ENCODE peak calls at places on chromosomes 13 and 19, in four cellular contexts. V is GM12878, D is HepG2, A is K562. N is an unnamed sample.

GRCh38 chr13:76822691-76823267 is 63.4 kb downstream of the KCTD12 start:
- DNase-seq in V (no peak), D (no peak), A (no peak), N (no peak)

GRCh38 chr13:21675095-21676007 is 4.5 kb downstream of the FGF9 start:
- DNase-seq in V (no peak), D (no peak), A (no peak), N (peak; percentile 57)

GRCh38 chr19:1577929-1578618 is 9.9 kb upstream of the MEX3D start:
- DNase-seq in V (no peak), D (no peak), A (no peak), N (no peak)

GRCh38 chr19:42175952-42176648 is 41.4 kb downstream of the DEDD2 start:
- DNase-seq in V (no peak), D (no peak), A (no peak), N (peak; percentile 42)

GRCh38 chr13:101258071-101258470 is 158.2 kb downstream of the NALCN start:
- DNase-seq in V (peak; percentile 66), D (peak; percentile 9), A (peak; percentile 3), N (peak; percentile 21)

GRCh38 chr19:22532388-22533310 is 101.5 kb upstream of the ZNF492 start:
- DNase-seq in V (no peak), D (no peak), A (no peak), N (no peak)

GRCh38 chr13:22703601-22704209 is 477.1 kb upstream of the SGCG start:
- DNase-seq in V (no peak), D (no peak), A (no peak), N (no peak)

GRCh38 chr19:51131780-51132680 is 7.3 kb downstream of the SIGLEC9 start:
- DNase-seq in V (no peak), D (no peak), A (peak; percentile 67), N (no peak)

GRCh38 chr13:98200211-98200878 is 23.3 kb upstream of the RNF113B start:
- DNase-seq in V (no peak), D (no peak), A (no peak), N (no peak)

GRCh38 chr19:42075364-42075615 is 676 bp upstream of the ZNF574 start:
- DNase-seq in V (no peak), D (no peak), A (no peak), N (no peak)

GRCh38 chr13:36310417-36311108 is 12.9 kb upstream of the CCDC169 start:
- DNase-seq in V (no peak), D (no peak), A (peak; percentile 5), N (no peak)

GRCh38 chr13:72530471-72530870 is 197.0 kb downstream of the MZT1 start:
- DNase-seq in V (no peak), D (no peak), A (no peak), N (no peak)

GRCh38 chr19:30745476-30745985 is 373.3 kb downstream of the ZNF536 start:
- DNase-seq in V (no peak), D (no peak), A (no peak), N (no peak)

GRCh38 chr19:8481191-8481590 is 21.2 kb downstream of the PRAM1 start:
- DNase-seq in V (no peak), D (no peak), A (no peak), N (no peak)

GRCh38 chr13:44815507-44816074 is 173.7 kb downstream of the NUFIP1 start:
- DNase-seq in V (no peak), D (peak; percentile 92), A (no peak), N (no peak)

GRCh38 chr19:16016226-16017137 is 59.8 kb upstream of the TPM4 start:
- DNase-seq in V (no peak), D (no peak), A (no peak), N (no peak)

GRCh38 chr19:764301-764700 is 13.4 kb downstream of the MISP start:
- DNase-seq in V (no peak), D (no peak), A (no peak), N (no peak)

GRCh38 chr13:44936246-44936645 is 53.0 kb downstream of the NUFIP1 start:
- DNase-seq in V (no peak), D (no peak), A (no peak), N (no peak)

GRCh38 chr13:50509167-50509566 is 334.3 kb downstream of the DLEU7 start:
- DNase-seq in V (no peak), D (peak; percentile 30), A (no peak), N (no peak)

GRCh38 chr19:19402656-19403372 is 2.7 kb upstream of the GATAD2A start:
- DNase-seq in V (no peak), D (no peak), A (no peak), N (no peak)

GRCh38 chr13:30572859-30573275 is 44.9 kb upstream of the USPL1 start:
- DNase-seq in V (peak; percentile 28), D (peak; percentile 12), A (no peak), N (no peak)

GRCh38 chr19:57465680-57466381 is 8.9 kb upstream of the VN1R1 start:
- DNase-seq in V (peak; percentile 12), D (peak; percentile 57), A (peak; percentile 36), N (peak; percentile 38)

GRCh38 chr13:113192902-113193301 is 15.6 kb downstream of the PCID2 start:
- DNase-seq in V (no peak), D (no peak), A (no peak), N (no peak)

GRCh38 chr13:45683701-45684100 is 18.4 kb upstream of the CBY2 start:
- DNase-seq in V (no peak), D (no peak), A (peak; percentile 9), N (peak; percentile 17)

DNA sequence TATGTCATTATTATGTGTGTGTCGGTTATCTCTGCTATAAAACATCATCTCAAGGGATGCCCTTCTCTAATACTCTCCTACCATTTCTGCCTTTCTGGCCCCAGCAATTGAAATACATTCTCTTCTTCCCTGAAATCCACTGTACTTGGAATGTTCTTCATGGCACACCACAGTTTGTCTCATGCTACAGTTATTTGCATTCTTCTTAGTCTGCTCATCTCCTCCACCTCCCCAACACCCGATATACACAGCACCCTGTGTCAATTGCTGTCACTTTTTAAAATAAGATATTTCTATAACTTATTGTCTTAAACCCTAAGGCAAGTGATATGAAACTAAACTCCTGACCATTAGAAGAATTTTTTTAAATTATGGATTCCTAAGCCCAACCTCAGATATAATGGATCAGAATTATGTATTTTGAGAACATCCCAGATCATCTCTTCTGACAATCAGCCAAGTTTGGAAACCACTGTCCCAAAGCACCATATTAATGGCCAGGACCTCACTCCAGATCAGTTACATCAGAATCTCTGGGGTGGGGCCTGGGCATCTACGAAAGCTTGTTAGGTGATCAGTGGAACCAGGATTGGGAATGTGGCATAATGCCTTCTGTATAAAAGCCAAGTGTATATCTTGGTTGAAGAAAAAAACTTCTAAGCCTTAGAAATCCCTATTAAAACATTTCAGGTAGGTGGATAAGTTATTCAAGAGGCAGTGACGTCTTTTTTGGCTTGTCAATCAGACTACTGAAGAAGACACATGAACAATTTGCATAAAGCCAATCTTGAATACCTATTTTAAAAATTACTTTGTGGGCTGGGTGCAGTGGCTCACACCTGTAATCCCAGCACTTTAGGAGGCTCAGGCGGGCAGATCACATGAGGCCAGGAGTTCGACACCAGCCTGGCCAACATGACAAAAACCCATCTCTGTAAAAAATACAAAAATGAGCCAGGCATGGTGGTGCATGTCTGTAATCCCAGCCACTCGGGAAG is 30.0 kb upstream of the KBTBD7 start:
- DNase-seq in V (no peak), D (no peak), A (no peak), N (no peak)
- TF ChIP-seq CBFB in V (no peak), D (no peak), A (no peak), N (no peak)

DNA sequence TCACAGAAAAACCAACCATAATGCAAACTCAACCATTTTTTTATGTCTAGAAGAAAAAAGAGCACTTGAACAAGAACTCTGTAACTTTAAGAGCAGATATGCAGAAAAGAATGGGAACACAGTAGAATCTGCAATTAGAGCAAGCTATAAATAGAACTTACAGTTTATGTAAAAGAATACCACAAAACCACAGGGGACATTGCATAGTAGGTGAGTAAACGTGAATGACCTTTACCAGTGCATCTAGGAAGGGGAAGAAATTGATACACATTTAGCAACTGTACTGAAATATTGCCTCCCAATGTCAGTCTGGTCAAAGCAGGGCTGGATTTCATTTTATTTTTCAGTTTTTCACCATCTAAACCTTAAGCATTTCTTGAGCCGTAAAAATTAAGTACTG is 242.2 kb upstream of the EDNRB start:
- DNase-seq in V (no peak), D (no peak), A (no peak), N (no peak)
- TF ChIP-seq ATF2 in V (no peak), D (no peak), A (no peak), N (no peak)

GRCh38 chr13:97193577-97193976 is 28.6 kb upstream of the MBNL2 start:
- DNase-seq in V (no peak), D (no peak), A (no peak), N (no peak)

GRCh38 chr13:97196340-97196739 is 25.8 kb upstream of the MBNL2 start:
- DNase-seq in V (no peak), D (no peak), A (no peak), N (no peak)

GRCh38 chr13:97192166-97192565 is 30.0 kb upstream of the MBNL2 start:
- DNase-seq in V (no peak), D (no peak), A (no peak), N (no peak)

GRCh38 chr13:97191615-97192014 is 30.5 kb upstream of the MBNL2 start:
- DNase-seq in V (no peak), D (no peak), A (no peak), N (no peak)

DNA sequence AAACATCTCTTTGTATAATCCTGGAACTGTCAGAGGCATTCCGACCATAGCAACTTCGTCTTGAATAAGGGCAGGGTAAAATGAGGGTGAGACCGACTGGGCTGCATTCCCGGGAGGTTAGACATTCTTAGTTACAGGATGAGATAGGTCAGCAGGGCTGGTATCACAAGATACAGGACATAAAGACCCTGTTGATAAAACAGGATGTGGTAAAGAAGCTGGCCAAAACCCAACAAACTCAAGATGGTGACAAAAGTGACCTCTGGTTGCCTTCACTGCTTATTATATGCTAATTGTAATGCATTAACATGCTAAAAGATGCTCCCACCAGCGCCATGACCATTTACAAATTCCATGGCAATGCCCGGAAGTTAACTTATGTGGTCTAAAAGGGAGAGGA is 27.7 kb upstream of the MBNL2 start:
- DNase-seq in V (no peak), D (no peak), A (peak; percentile 31), N (no peak)
- TF ChIP-seq ETV6 in V (no peak), D (no peak), A (no peak), N (no peak)

DNA sequence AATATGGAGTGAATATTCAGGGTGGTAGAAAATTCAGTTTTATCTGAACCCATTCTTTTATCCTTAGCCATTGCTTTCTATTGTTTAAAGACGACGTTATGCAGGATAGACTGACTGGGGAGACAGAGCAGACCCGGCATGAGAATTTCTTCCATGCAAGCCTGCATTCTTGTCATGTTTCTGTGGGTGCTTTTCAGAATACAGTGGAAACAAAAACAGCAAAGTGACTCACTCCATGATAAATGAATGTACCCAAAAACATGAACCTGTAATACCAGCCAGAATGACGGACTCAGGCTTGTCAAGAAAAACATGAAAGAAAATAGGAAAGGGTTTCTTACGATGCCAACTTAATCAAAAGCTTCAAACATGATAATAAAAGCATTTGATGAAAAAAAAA is 924.0 kb downstream of the EFNB2 start:
- DNase-seq in V (no peak), D (no peak), A (no peak), N (no peak)
- TF ChIP-seq CBFB in V (no peak), D (no peak), A (no peak), N (no peak)